ENCODE peak calls at places on chromosomes 2 and 18, in five cellular contexts. S is heart right ventricle, V is SW 1271, H is T follicular helper cell, N is psoas muscle. K is an unnamed sample.

GRCh38 chr2:98394595-98395153 is 48.4 kb downstream of the CNGA3 start:
- DNase-seq in S (no peak), V (no peak), H (no peak), N (no peak), K (no peak)

GRCh38 chr2:105768176-105768575 is 23.5 kb downstream of the NCK2 start:
- DNase-seq in S (no peak), V (no peak), H (no peak), N (no peak), K (no peak)

GRCh38 chr2:118246726-118247125 is 158.5 kb downstream of the INSIG2 start:
- DNase-seq in S (peak), V (no peak), H (no peak), N (peak), K (no peak)

GRCh38 chr2:191612496-191612895 is 65.4 kb upstream of the NABP1 start:
- DNase-seq in S (no peak), V (peak), H (no peak), N (no peak), K (no peak)

GRCh38 chr2:2705871-2706270 is 374.8 kb upstream of the MYT1L start:
- DNase-seq in S (no peak), V (no peak), H (no peak), N (no peak), K (no peak)

GRCh38 chr2:84847326-84848050 is 33.4 kb downstream of the TRABD2A start:
- DNase-seq in S (no peak), V (no peak), H (no peak), N (no peak), K (no peak)

GRCh38 chr2:217160978-217161973 is 301.4 kb upstream of the TNP1 start:
- DNase-seq in S (peak), V (no peak), H (no peak), N (no peak), K (peak)

GRCh38 chr2:64417624-64418023 is 36.3 kb upstream of the LGALSL start:
- DNase-seq in S (no peak), V (no peak), H (no peak), N (no peak), K (no peak)

GRCh38 chr2:95029898-95030341 is 4.4 kb downstream of the MAL start:
- DNase-seq in S (no peak), V (no peak), H (no peak), N (no peak), K (no peak)

GRCh38 chr2:239143858-239144712 is 256.7 kb downstream of the HDAC4 start:
- DNase-seq in S (no peak), V (peak), H (no peak), N (no peak), K (peak)

GRCh38 chr18:66124394-66124793 is 373.6 kb downstream of the CDH7 start:
- DNase-seq in S (no peak), V (no peak), H (no peak), N (no peak), K (no peak)

GRCh38 chr2:229407170-229407569 is 136.1 kb upstream of the PID1 start:
- DNase-seq in S (peak), V (peak), H (no peak), N (peak), K (peak)